ENCODE peak calls at places on chromosomes 13 and 19, in seven cellular contexts. One of them, this sample, is unnamed.

GRCh38 chr19:14031719-14032480 is at the start of gene IL27RA:
- DNase-seq in HepG2: peak
- DNase-seq in GM12891: peak
- DNase-seq in GM12878: peak
- DNase-seq in K562: peak
- DNase-seq in H1: peak
- DNase-seq in SK-N-SH: peak
- DNase-seq in this sample: peak

GRCh38 chr19:35776102-35776788 is 881 bp downstream of the ARHGAP33 start:
- DNase-seq in HepG2: no peak
- DNase-seq in GM12891: no peak
- DNase-seq in GM12878: no peak
- DNase-seq in K562: no peak
- DNase-seq in H1: no peak
- DNase-seq in SK-N-SH: no peak
- DNase-seq in this sample: no peak

GRCh38 chr19:13731147-13731964 is 33.0 kb upstream of the MRI1 start:
- DNase-seq in HepG2: peak
- DNase-seq in GM12891: peak
- DNase-seq in GM12878: peak
- DNase-seq in K562: peak
- DNase-seq in H1: peak
- DNase-seq in SK-N-SH: peak
- DNase-seq in this sample: peak

GRCh38 chr13:73945871-73946270 is 188.3 kb downstream of the KLF12 start:
- DNase-seq in HepG2: no peak
- DNase-seq in GM12891: no peak
- DNase-seq in GM12878: no peak
- DNase-seq in K562: no peak
- DNase-seq in H1: no peak
- DNase-seq in SK-N-SH: peak
- DNase-seq in this sample: no peak

GRCh38 chr13:76285463-76285862 is 600.7 kb downstream of the KCTD12 start:
- DNase-seq in HepG2: no peak
- DNase-seq in GM12891: no peak
- DNase-seq in GM12878: no peak
- DNase-seq in K562: no peak
- DNase-seq in H1: no peak
- DNase-seq in SK-N-SH: no peak
- DNase-seq in this sample: no peak

GRCh38 chr13:23710366-23710765 is 140.2 kb downstream of the TNFRSF19 start:
- DNase-seq in HepG2: no peak
- DNase-seq in GM12891: no peak
- DNase-seq in GM12878: no peak
- DNase-seq in K562: no peak
- DNase-seq in H1: no peak
- DNase-seq in SK-N-SH: no peak
- DNase-seq in this sample: no peak

GRCh38 chr13:74570834-74571233 is 436.6 kb upstream of the KLF12 start:
- DNase-seq in HepG2: no peak
- DNase-seq in GM12891: no peak
- DNase-seq in GM12878: no peak
- DNase-seq in K562: no peak
- DNase-seq in H1: no peak
- DNase-seq in SK-N-SH: no peak
- DNase-seq in this sample: no peak

GRCh38 chr13:112354330-112355273 is 21.6 kb upstream of the SPACA7 start:
- DNase-seq in HepG2: no peak
- DNase-seq in GM12891: no peak
- DNase-seq in GM12878: no peak
- DNase-seq in K562: no peak
- DNase-seq in H1: no peak
- DNase-seq in SK-N-SH: no peak
- DNase-seq in this sample: no peak

GRCh38 chr19:18886972-18887371 is 9.0 kb downstream of the CERS1 start:
- DNase-seq in HepG2: no peak
- DNase-seq in GM12891: no peak
- DNase-seq in GM12878: no peak
- DNase-seq in K562: no peak
- DNase-seq in H1: no peak
- DNase-seq in SK-N-SH: no peak
- DNase-seq in this sample: no peak

GRCh38 chr19:13318190-13318589 is 168.0 kb downstream of the IER2 start:
- DNase-seq in HepG2: no peak
- DNase-seq in GM12891: no peak
- DNase-seq in GM12878: no peak
- DNase-seq in K562: no peak
- DNase-seq in H1: no peak
- DNase-seq in SK-N-SH: no peak
- DNase-seq in this sample: no peak

GRCh38 chr19:35216833-35217707 is 11.5 kb downstream of the FAM187B start:
- DNase-seq in HepG2: no peak
- DNase-seq in GM12891: no peak
- DNase-seq in GM12878: no peak
- DNase-seq in K562: no peak
- DNase-seq in H1: no peak
- DNase-seq in SK-N-SH: no peak
- DNase-seq in this sample: no peak

GRCh38 chr19:1811942-1812425 is at the start of gene ATP8B3:
- DNase-seq in HepG2: no peak
- DNase-seq in GM12891: peak
- DNase-seq in GM12878: no peak
- DNase-seq in K562: peak
- DNase-seq in H1: no peak
- DNase-seq in SK-N-SH: peak
- DNase-seq in this sample: peak

GRCh38 chr13:111541345-111541744 is 220.9 kb downstream of the TEX29 start:
- DNase-seq in HepG2: no peak
- DNase-seq in GM12891: no peak
- DNase-seq in GM12878: no peak
- DNase-seq in K562: no peak
- DNase-seq in H1: no peak
- DNase-seq in SK-N-SH: no peak
- DNase-seq in this sample: no peak

GRCh38 chr19:19366691-19367396 is 38.6 kb upstream of the GATAD2A start:
- DNase-seq in HepG2: peak
- DNase-seq in GM12891: no peak
- DNase-seq in GM12878: no peak
- DNase-seq in K562: peak
- DNase-seq in H1: peak
- DNase-seq in SK-N-SH: peak
- DNase-seq in this sample: peak

GRCh38 chr19:18951721-18952281 is 10.8 kb upstream of the HOMER3 start:
- DNase-seq in HepG2: no peak
- DNase-seq in GM12891: no peak
- DNase-seq in GM12878: no peak
- DNase-seq in K562: no peak
- DNase-seq in H1: no peak
- DNase-seq in SK-N-SH: no peak
- DNase-seq in this sample: no peak

DNA sequence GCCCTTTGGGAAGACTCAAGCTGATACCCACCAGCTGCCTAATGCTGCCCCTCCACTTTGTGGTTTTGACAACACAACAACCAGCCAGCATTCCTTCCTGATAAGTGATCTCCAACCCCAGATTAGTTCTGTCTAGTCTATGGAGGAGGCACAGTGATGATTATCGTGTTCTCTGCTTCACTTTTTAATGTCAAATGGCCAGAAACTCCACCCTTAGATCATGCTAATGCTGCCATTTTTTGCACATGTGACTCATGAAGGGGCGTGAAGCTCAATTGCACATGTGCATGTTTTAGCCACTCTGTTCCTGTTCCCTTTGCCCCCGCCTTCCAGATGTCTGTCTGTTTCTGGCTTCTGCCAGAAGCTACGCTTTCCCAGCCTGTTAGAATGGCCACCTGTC is 199.8 kb downstream of the COG6 start:
- DNase-seq in HepG2: no peak
- DNase-seq in GM12891: no peak
- DNase-seq in GM12878: no peak
- DNase-seq in K562: no peak
- DNase-seq in H1: no peak
- DNase-seq in SK-N-SH: peak
- DNase-seq in this sample: no peak
- TF ChIP-seq TAF1 in HepG2: no peak
- TF ChIP-seq TAF1 in GM12891: no peak
- TF ChIP-seq TAF1 in GM12878: no peak
- TF ChIP-seq TAF1 in K562: no peak
- TF ChIP-seq TAF1 in H1: no peak
- TF ChIP-seq TAF1 in SK-N-SH: no peak
- TF ChIP-seq TAF1 in this sample: no peak

DNA sequence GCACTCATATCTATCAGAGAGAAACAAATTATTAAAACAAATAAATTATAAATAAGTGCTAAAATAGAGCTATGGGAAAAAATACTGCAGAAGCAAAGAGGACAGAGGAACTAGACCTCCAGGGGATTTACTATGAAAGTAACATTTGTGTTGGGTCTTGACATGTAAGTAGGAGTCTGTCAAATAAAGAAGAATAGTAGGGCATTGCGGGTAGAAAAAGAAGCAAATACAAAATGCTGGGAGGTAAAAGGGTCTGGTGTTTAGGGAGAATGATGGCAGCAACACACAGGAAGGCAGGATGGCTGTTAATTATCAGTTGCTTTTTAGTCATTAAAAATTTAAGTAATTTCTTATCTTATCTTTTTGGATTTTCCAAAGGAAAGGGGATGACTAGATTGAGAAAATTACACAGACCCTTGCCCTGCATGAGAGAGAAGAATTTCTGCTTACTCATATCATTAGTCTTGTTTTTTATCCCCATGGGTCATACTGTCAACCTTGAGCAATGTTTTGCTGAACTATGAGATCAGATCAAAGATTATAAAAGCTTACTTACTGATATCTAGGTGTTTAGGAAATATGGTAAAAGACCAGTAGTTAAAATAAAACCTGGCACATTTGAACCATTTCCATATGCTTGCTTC is 472.7 kb downstream of the DIAPH3 start:
- DNase-seq in HepG2: peak
- DNase-seq in GM12891: no peak
- DNase-seq in GM12878: no peak
- DNase-seq in K562: no peak
- DNase-seq in H1: no peak
- DNase-seq in SK-N-SH: no peak
- DNase-seq in this sample: no peak
- TF ChIP-seq TAF1 in HepG2: no peak
- TF ChIP-seq TAF1 in GM12891: no peak
- TF ChIP-seq TAF1 in GM12878: no peak
- TF ChIP-seq TAF1 in K562: no peak
- TF ChIP-seq TAF1 in H1: no peak
- TF ChIP-seq TAF1 in SK-N-SH: no peak
- TF ChIP-seq TAF1 in this sample: no peak

GRCh38 chr13:30375436-30375835 is 46.9 kb upstream of the UBE2L5 start:
- DNase-seq in HepG2: no peak
- DNase-seq in GM12891: no peak
- DNase-seq in GM12878: no peak
- DNase-seq in K562: no peak
- DNase-seq in H1: no peak
- DNase-seq in SK-N-SH: no peak
- DNase-seq in this sample: no peak

GRCh38 chr13:30370916-30371521 is 51.3 kb upstream of the UBE2L5 start:
- DNase-seq in HepG2: no peak
- DNase-seq in GM12891: no peak
- DNase-seq in GM12878: no peak
- DNase-seq in K562: no peak
- DNase-seq in H1: no peak
- DNase-seq in SK-N-SH: no peak
- DNase-seq in this sample: no peak

GRCh38 chr13:30373727-30374126 is 48.6 kb upstream of the UBE2L5 start:
- DNase-seq in HepG2: no peak
- DNase-seq in GM12891: no peak
- DNase-seq in GM12878: peak
- DNase-seq in K562: no peak
- DNase-seq in H1: no peak
- DNase-seq in SK-N-SH: no peak
- DNase-seq in this sample: no peak

GRCh38 chr13:30370146-30370545 is 52.1 kb upstream of the UBE2L5 start:
- DNase-seq in HepG2: no peak
- DNase-seq in GM12891: no peak
- DNase-seq in GM12878: no peak
- DNase-seq in K562: no peak
- DNase-seq in H1: no peak
- DNase-seq in SK-N-SH: no peak
- DNase-seq in this sample: no peak

DNA sequence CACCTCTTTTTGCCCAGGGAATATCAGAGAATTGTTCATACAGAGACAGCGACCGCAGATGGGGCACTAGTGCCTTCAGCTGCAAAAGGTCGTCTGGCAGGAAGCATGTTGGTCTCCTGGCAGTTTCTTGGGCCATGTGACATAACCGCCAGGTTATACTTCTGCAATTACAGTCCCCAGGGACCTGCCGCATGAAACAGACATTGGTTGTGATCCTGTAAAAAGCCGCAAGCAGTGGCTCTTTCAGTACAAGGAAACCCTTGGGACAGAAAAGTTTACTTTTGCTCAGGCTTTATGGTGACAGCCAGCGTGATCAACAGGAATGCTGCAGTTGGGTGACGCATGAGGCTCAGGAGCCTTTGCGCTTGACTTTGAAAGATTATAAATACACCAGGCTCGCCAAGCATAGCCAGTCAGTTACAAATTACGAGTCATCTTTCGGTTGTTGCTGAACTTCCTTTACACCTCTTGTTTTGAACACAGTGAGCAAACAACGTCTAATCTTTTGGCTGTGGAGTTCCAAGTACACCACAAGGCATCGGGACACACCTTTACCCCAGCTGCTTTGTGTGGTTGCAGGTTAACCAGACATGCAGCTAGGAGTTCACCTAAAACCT is 50.5 kb upstream of the UBE2L5 start:
- DNase-seq in HepG2: peak
- DNase-seq in GM12891: peak
- DNase-seq in GM12878: peak
- DNase-seq in K562: no peak
- DNase-seq in H1: no peak
- DNase-seq in SK-N-SH: no peak
- DNase-seq in this sample: peak
- TF ChIP-seq TAF1 in HepG2: no peak
- TF ChIP-seq TAF1 in GM12891: no peak
- TF ChIP-seq TAF1 in GM12878: peak
- TF ChIP-seq TAF1 in K562: no peak
- TF ChIP-seq TAF1 in H1: no peak
- TF ChIP-seq TAF1 in SK-N-SH: no peak
- TF ChIP-seq TAF1 in this sample: no peak

DNA sequence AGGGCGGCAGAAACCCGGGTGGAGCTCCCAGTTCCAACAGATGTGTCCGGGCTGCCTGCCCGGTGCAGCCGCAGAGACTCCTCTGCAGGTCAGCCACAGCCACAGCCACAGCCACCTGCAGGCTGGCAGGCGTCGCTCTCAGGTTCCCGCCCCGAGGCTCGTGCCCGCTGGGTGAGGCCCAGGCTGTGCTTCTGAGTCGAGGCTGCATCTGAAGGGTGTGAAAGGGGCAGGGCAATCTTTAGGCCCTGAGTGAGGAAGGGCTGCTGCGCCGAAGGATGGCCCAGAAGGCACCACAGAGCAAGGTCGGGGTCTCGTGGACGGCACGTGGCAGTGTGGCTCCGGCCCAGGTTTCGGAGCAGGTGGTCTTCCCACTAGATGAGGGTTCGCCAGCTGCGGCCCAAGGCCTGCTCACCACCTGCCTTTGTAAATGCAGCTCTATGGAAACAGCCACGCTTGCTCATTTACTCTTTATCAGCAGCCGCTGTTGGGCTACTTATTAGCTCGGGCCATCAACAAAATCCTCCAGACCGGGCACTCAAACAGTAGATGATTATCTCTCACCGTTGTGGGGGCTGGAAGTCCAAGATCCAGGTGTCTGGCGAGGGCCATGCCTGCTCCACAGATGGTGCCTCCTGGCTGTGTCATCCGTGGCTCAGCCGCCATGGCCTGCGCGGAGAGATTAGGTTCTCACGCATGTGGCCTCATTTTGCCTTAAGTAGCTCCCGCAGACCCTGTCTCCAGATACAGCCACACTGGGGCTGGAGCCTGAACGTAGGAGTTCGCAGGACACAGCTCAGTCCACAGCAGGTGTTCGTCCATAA is 40.3 kb upstream of the TFDP1 start:
- DNase-seq in HepG2: peak
- DNase-seq in GM12891: no peak
- DNase-seq in GM12878: no peak
- DNase-seq in K562: no peak
- DNase-seq in H1: no peak
- DNase-seq in SK-N-SH: peak
- DNase-seq in this sample: no peak
- TF ChIP-seq TAF1 in HepG2: no peak
- TF ChIP-seq TAF1 in GM12891: no peak
- TF ChIP-seq TAF1 in GM12878: no peak
- TF ChIP-seq TAF1 in K562: no peak
- TF ChIP-seq TAF1 in H1: no peak
- TF ChIP-seq TAF1 in SK-N-SH: no peak
- TF ChIP-seq TAF1 in this sample: no peak

This sample was measured in GM12892.